ENCODE peak calls at places on chromosomes 7 and 10, in nine cellular contexts. One of them, this sample, is unnamed.

GRCh38 chr7:135943266-135943889 is 33.8 kb downstream of the MTPN start:
- DNase-seq in CD8-positive, alpha-beta T cell: no peak
- DNase-seq in Peyer's patch: no peak
- DNase-seq in ovary: no peak
- DNase-seq in AG10803: no peak
- DNase-seq in fibroblast of mammary gland: no peak
- DNase-seq in GM12878: no peak
- DNase-seq in brain microvascular endothelial cell: no peak
- DNase-seq in GM23338: peak
- DNase-seq in this sample: no peak

GRCh38 chr10:131475043-131475442 is 163.5 kb upstream of the TCERG1L start:
- DNase-seq in CD8-positive, alpha-beta T cell: no peak
- DNase-seq in Peyer's patch: no peak
- DNase-seq in ovary: no peak
- DNase-seq in AG10803: no peak
- DNase-seq in fibroblast of mammary gland: no peak
- DNase-seq in GM12878: no peak
- DNase-seq in brain microvascular endothelial cell: no peak
- DNase-seq in GM23338: no peak
- DNase-seq in this sample: no peak

GRCh38 chr10:120634629-120635028 is 177.6 kb downstream of the PLPP4 start:
- DNase-seq in CD8-positive, alpha-beta T cell: no peak
- DNase-seq in Peyer's patch: no peak
- DNase-seq in ovary: no peak
- DNase-seq in AG10803: no peak
- DNase-seq in fibroblast of mammary gland: no peak
- DNase-seq in GM12878: no peak
- DNase-seq in brain microvascular endothelial cell: no peak
- DNase-seq in GM23338: peak
- DNase-seq in this sample: no peak

GRCh38 chr7:23205861-23206510 is 24.1 kb downstream of the NUP42 start:
- DNase-seq in CD8-positive, alpha-beta T cell: no peak
- DNase-seq in Peyer's patch: no peak
- DNase-seq in ovary: no peak
- DNase-seq in AG10803: peak
- DNase-seq in fibroblast of mammary gland: no peak
- DNase-seq in GM12878: no peak
- DNase-seq in brain microvascular endothelial cell: peak
- DNase-seq in GM23338: peak
- DNase-seq in this sample: no peak

GRCh38 chr10:132940791-132941465 is 1.4 kb downstream of the CFAP46 start:
- DNase-seq in CD8-positive, alpha-beta T cell: no peak
- DNase-seq in Peyer's patch: no peak
- DNase-seq in ovary: no peak
- DNase-seq in AG10803: no peak
- DNase-seq in fibroblast of mammary gland: no peak
- DNase-seq in GM12878: no peak
- DNase-seq in brain microvascular endothelial cell: no peak
- DNase-seq in GM23338: no peak
- DNase-seq in this sample: no peak

GRCh38 chr10:78695846-78696245 is 372.9 kb upstream of the ZMIZ1 start:
- DNase-seq in CD8-positive, alpha-beta T cell: no peak
- DNase-seq in Peyer's patch: no peak
- DNase-seq in ovary: no peak
- DNase-seq in AG10803: no peak
- DNase-seq in fibroblast of mammary gland: no peak
- DNase-seq in GM12878: no peak
- DNase-seq in brain microvascular endothelial cell: no peak
- DNase-seq in GM23338: no peak
- DNase-seq in this sample: no peak

GRCh38 chr7:157139142-157140117 is 704 bp downstream of the UBE3C start:
- DNase-seq in CD8-positive, alpha-beta T cell: peak
- DNase-seq in Peyer's patch: peak
- DNase-seq in ovary: peak
- DNase-seq in AG10803: peak
- DNase-seq in fibroblast of mammary gland: peak
- DNase-seq in GM12878: no peak
- DNase-seq in brain microvascular endothelial cell: peak
- DNase-seq in GM23338: peak
- DNase-seq in this sample: no peak

GRCh38 chr7:14054125-14054524 is 64.7 kb upstream of the ETV1 start:
- DNase-seq in CD8-positive, alpha-beta T cell: no peak
- DNase-seq in Peyer's patch: no peak
- DNase-seq in ovary: no peak
- DNase-seq in AG10803: no peak
- DNase-seq in fibroblast of mammary gland: no peak
- DNase-seq in GM12878: no peak
- DNase-seq in brain microvascular endothelial cell: no peak
- DNase-seq in GM23338: no peak
- DNase-seq in this sample: no peak

GRCh38 chr7:129952164-129952652 is 552 bp downstream of the UBE2H start:
- DNase-seq in CD8-positive, alpha-beta T cell: no peak
- DNase-seq in Peyer's patch: peak
- DNase-seq in ovary: peak
- DNase-seq in AG10803: peak
- DNase-seq in fibroblast of mammary gland: peak
- DNase-seq in GM12878: no peak
- DNase-seq in brain microvascular endothelial cell: no peak
- DNase-seq in GM23338: peak
- DNase-seq in this sample: no peak

GRCh38 chr10:124354411-124355382 is 64.0 kb downstream of the OAT start:
- DNase-seq in CD8-positive, alpha-beta T cell: peak
- DNase-seq in Peyer's patch: peak
- DNase-seq in ovary: peak
- DNase-seq in AG10803: peak
- DNase-seq in fibroblast of mammary gland: peak
- DNase-seq in GM12878: no peak
- DNase-seq in brain microvascular endothelial cell: peak
- DNase-seq in GM23338: peak
- DNase-seq in this sample: no peak

GRCh38 chr7:20331912-20332317 is 1.2 kb downstream of the ITGB8 start:
- DNase-seq in CD8-positive, alpha-beta T cell: no peak
- DNase-seq in Peyer's patch: peak
- DNase-seq in ovary: no peak
- DNase-seq in AG10803: no peak
- DNase-seq in fibroblast of mammary gland: no peak
- DNase-seq in GM12878: no peak
- DNase-seq in brain microvascular endothelial cell: no peak
- DNase-seq in GM23338: peak
- DNase-seq in this sample: no peak

GRCh38 chr7:73811760-73812168 is 19.0 kb upstream of the CLDN4 start:
- DNase-seq in CD8-positive, alpha-beta T cell: peak
- DNase-seq in Peyer's patch: peak
- DNase-seq in ovary: no peak
- DNase-seq in AG10803: peak
- DNase-seq in fibroblast of mammary gland: peak
- DNase-seq in GM12878: no peak
- DNase-seq in brain microvascular endothelial cell: peak
- DNase-seq in GM23338: peak
- DNase-seq in this sample: no peak

GRCh38 chr7:139494835-139495568 is 11.5 kb upstream of the KLRG2 start:
- DNase-seq in CD8-positive, alpha-beta T cell: no peak
- DNase-seq in Peyer's patch: no peak
- DNase-seq in ovary: no peak
- DNase-seq in AG10803: no peak
- DNase-seq in fibroblast of mammary gland: no peak
- DNase-seq in GM12878: peak
- DNase-seq in brain microvascular endothelial cell: no peak
- DNase-seq in GM23338: no peak
- DNase-seq in this sample: no peak

GRCh38 chr10:101139421-101139911 is 8.4 kb downstream of the TLX1 start:
- DNase-seq in CD8-positive, alpha-beta T cell: no peak
- DNase-seq in Peyer's patch: no peak
- DNase-seq in ovary: no peak
- DNase-seq in AG10803: no peak
- DNase-seq in fibroblast of mammary gland: peak
- DNase-seq in GM12878: no peak
- DNase-seq in brain microvascular endothelial cell: no peak
- DNase-seq in GM23338: peak
- DNase-seq in this sample: no peak

GRCh38 chr10:5976689-5977470 is 463 bp downstream of the IL15RA start:
- DNase-seq in CD8-positive, alpha-beta T cell: peak
- DNase-seq in Peyer's patch: peak
- DNase-seq in ovary: peak
- DNase-seq in AG10803: peak
- DNase-seq in fibroblast of mammary gland: peak
- DNase-seq in GM12878: no peak
- DNase-seq in brain microvascular endothelial cell: no peak
- DNase-seq in GM23338: peak
- DNase-seq in this sample: no peak
- TF ChIP-seq CTCF in CD8-positive, alpha-beta T cell: no peak
- TF ChIP-seq CTCF in Peyer's patch: no peak
- TF ChIP-seq CTCF in ovary: no peak
- TF ChIP-seq CTCF in AG10803: no peak
- TF ChIP-seq CTCF in fibroblast of mammary gland: no peak
- TF ChIP-seq CTCF in GM12878: no peak
- TF ChIP-seq CTCF in brain microvascular endothelial cell: no peak
- TF ChIP-seq CTCF in GM23338: no peak
- TF ChIP-seq CTCF in this sample: no peak

DNA sequence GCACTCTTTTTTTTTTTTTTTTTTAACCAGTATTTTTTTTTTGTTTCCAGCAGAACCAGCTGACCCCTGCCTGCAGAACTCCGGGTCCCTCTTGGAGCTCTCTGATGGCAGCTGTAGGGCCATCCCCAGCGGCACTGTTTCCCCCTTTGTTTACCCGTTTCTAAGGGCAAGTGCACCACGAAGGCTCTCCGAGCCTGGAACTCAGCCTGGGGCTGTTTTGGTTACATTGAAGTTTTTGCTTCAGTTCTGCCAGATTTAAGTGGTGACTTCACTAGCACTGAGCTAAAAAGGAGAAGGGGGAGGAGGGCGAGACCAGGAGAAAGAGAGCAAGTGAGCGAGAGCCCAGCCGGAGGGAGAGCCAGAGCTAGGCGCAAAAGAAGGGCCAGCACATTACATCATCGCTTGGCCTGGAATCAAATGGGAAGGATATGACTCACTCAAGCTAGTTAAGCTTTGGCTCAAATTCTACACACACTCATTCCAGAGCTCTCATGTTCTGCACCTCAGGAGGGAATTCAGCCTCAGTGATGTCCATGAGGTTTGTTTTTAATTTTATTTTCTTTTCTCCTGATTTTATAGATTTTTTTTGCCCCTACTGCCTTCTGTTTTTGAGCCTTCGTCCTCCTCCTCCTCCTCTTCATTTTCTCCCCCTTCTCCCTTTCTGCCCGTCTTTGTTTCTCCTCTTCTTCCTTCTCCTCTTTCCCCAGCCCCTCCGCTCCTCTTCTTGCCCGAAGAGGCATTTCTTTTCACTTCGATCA is 272.3 kb downstream of the TRIL start:
- DNase-seq in CD8-positive, alpha-beta T cell: no peak
- DNase-seq in Peyer's patch: peak
- DNase-seq in ovary: peak
- DNase-seq in AG10803: peak
- DNase-seq in fibroblast of mammary gland: peak
- DNase-seq in GM12878: no peak
- DNase-seq in brain microvascular endothelial cell: peak
- DNase-seq in GM23338: peak
- DNase-seq in this sample: peak
- H3K4me3 ChIP-seq in CD8-positive, alpha-beta T cell: peak
- H3K4me3 ChIP-seq in Peyer's patch: peak
- H3K4me3 ChIP-seq in ovary: peak
- H3K4me3 ChIP-seq in AG10803: peak
- H3K4me3 ChIP-seq in fibroblast of mammary gland: peak
- H3K4me3 ChIP-seq in GM12878: peak
- H3K4me3 ChIP-seq in brain microvascular endothelial cell: peak
- H3K4me3 ChIP-seq in GM23338: peak
- H3K4me3 ChIP-seq in this sample: peak

GRCh38 chr7:87219545-87220025 is at the start of gene TMEM243:
- DNase-seq in CD8-positive, alpha-beta T cell: peak
- DNase-seq in Peyer's patch: peak
- DNase-seq in ovary: peak
- DNase-seq in AG10803: peak
- DNase-seq in fibroblast of mammary gland: peak
- DNase-seq in GM12878: peak
- DNase-seq in brain microvascular endothelial cell: peak
- DNase-seq in GM23338: peak
- DNase-seq in this sample: no peak

GRCh38 chr7:87220734-87221215 is 1.2 kb upstream of the TMEM243 start:
- DNase-seq in CD8-positive, alpha-beta T cell: no peak
- DNase-seq in Peyer's patch: peak
- DNase-seq in ovary: no peak
- DNase-seq in AG10803: peak
- DNase-seq in fibroblast of mammary gland: peak
- DNase-seq in GM12878: no peak
- DNase-seq in brain microvascular endothelial cell: no peak
- DNase-seq in GM23338: peak
- DNase-seq in this sample: no peak

GRCh38 chr7:87220026-87220733 is 648 bp upstream of the TMEM243 start:
- DNase-seq in CD8-positive, alpha-beta T cell: peak
- DNase-seq in Peyer's patch: peak
- DNase-seq in ovary: peak
- DNase-seq in AG10803: peak
- DNase-seq in fibroblast of mammary gland: peak
- DNase-seq in GM12878: no peak
- DNase-seq in brain microvascular endothelial cell: peak
- DNase-seq in GM23338: peak
- DNase-seq in this sample: no peak

GRCh38 chr7:87217983-87218653 is 1.4 kb downstream of the TMEM243 start:
- DNase-seq in CD8-positive, alpha-beta T cell: no peak
- DNase-seq in Peyer's patch: no peak
- DNase-seq in ovary: no peak
- DNase-seq in AG10803: no peak
- DNase-seq in fibroblast of mammary gland: no peak
- DNase-seq in GM12878: no peak
- DNase-seq in brain microvascular endothelial cell: no peak
- DNase-seq in GM23338: no peak
- DNase-seq in this sample: no peak

DNA sequence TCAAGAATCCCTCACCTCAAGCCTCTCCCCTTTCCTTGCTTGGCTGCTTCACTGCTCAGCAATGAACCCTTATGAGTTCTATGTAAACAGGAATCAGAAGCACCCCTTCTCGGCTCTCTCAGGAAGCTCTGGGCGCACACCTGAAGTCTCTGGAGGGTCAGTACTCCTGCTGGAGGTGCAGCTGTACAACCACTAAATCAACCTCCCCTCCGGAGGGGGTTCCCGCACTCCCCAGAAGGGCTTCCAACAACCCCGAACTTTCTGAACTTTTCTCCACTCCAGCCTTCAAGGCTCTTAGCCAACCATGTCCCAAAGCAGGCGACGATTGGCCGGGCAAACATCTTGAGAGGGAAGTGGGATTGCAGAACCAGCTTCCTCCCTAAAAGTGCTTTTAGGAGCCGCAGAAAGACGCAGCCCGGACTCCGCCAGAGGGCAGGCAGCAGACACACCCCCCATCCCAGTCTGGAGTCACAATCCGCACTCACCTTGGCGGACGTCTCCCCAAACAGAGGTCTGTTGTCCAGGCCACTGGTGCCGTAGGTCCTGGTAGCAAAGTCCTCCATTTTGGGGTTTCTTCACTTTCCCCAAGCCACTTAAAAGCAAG is 489 bp downstream of the TMEM243 start:
- DNase-seq in CD8-positive, alpha-beta T cell: no peak
- DNase-seq in Peyer's patch: peak
- DNase-seq in ovary: peak
- DNase-seq in AG10803: peak
- DNase-seq in fibroblast of mammary gland: peak
- DNase-seq in GM12878: no peak
- DNase-seq in brain microvascular endothelial cell: no peak
- DNase-seq in GM23338: peak
- DNase-seq in this sample: no peak
- TF ChIP-seq CTCF in CD8-positive, alpha-beta T cell: no peak
- TF ChIP-seq CTCF in Peyer's patch: no peak
- TF ChIP-seq CTCF in ovary: no peak
- TF ChIP-seq CTCF in AG10803: peak
- TF ChIP-seq CTCF in fibroblast of mammary gland: no peak
- TF ChIP-seq CTCF in GM12878: no peak
- TF ChIP-seq CTCF in brain microvascular endothelial cell: peak
- TF ChIP-seq CTCF in GM23338: peak
- TF ChIP-seq CTCF in this sample: no peak

GRCh38 chr10:44385423-44385725 is 477 bp upstream of the CXCL12 start:
- DNase-seq in CD8-positive, alpha-beta T cell: no peak
- DNase-seq in Peyer's patch: no peak
- DNase-seq in ovary: no peak
- DNase-seq in AG10803: no peak
- DNase-seq in fibroblast of mammary gland: no peak
- DNase-seq in GM12878: no peak
- DNase-seq in brain microvascular endothelial cell: no peak
- DNase-seq in GM23338: no peak
- DNase-seq in this sample: no peak
- H3K4me3 ChIP-seq in CD8-positive, alpha-beta T cell: no peak
- H3K4me3 ChIP-seq in Peyer's patch: peak
- H3K4me3 ChIP-seq in ovary: peak
- H3K4me3 ChIP-seq in AG10803: peak
- H3K4me3 ChIP-seq in fibroblast of mammary gland: peak
- H3K4me3 ChIP-seq in GM12878: no peak
- H3K4me3 ChIP-seq in brain microvascular endothelial cell: peak
- H3K4me3 ChIP-seq in GM23338: peak
- H3K4me3 ChIP-seq in this sample: peak